ENCODE peak calls at places on chromosomes 11 and 22, in ten cellular contexts. V is stomach; A is effector memory CD4-positive, alpha-beta T cell; P is left ventricle myocardium inferior; F is MM.1S; B is psoas muscle; W is NT2/D1; Q is right lobe of liver; J is BE2C; C is Karpas-422. Z is an unnamed sample. For H3K4me1, the result is how much of the 10 kb centered on the place peaks cover.

GRCh38 chr22:26066534-26066933 is 102.7 kb upstream of the SEZ6L start:
- DNase-seq in V (no peak), A (no peak), P (no peak), F (no peak), B (no peak), W (peak), Q (no peak), J (no peak), C (no peak), Z (no peak)

GRCh38 chr11:45803981-45804805 is 756 bp upstream of the SLC35C1 start:
- DNase-seq in V (peak), A (peak), P (peak), F (peak), B (peak), W (peak), Q (peak), J (peak), C (peak), Z (peak)

GRCh38 chr11:68798221-68798813 is 43.4 kb downstream of the CPT1A start:
- DNase-seq in V (no peak), A (peak), P (no peak), F (no peak), B (no peak), W (peak), Q (no peak), J (peak), C (peak), Z (peak)

GRCh38 chr11:70872950-70873735 is 379.2 kb downstream of the SHANK2 start:
- DNase-seq in V (no peak), A (no peak), P (no peak), F (no peak), B (no peak), W (peak), Q (no peak), J (no peak), C (no peak), Z (no peak)

GRCh38 chr22:45683248-45683647 is 11.6 kb downstream of the ATXN10 start:
- DNase-seq in V (no peak), A (no peak), P (no peak), F (no peak), B (no peak), W (no peak), Q (no peak), J (no peak), C (peak), Z (no peak)

GRCh38 chr22:37498289-37498909 is 12.2 kb upstream of the MFNG start:
- DNase-seq in V (peak), A (peak), P (no peak), F (peak), B (no peak), W (peak), Q (no peak), J (peak), C (peak), Z (no peak)

GRCh38 chr11:117620131-117620530 is 176.9 kb downstream of the DSCAML1 start:
- DNase-seq in V (no peak), A (no peak), P (no peak), F (no peak), B (no peak), W (no peak), Q (no peak), J (no peak), C (no peak), Z (no peak)

GRCh38 chr11:7600205-7600775 is 73.0 kb downstream of the CYB5R2 start:
- DNase-seq in V (peak), A (no peak), P (no peak), F (no peak), B (peak), W (no peak), Q (peak), J (peak), C (no peak), Z (peak)

GRCh38 chr11:94925422-94926270 is 47.7 kb downstream of the CWC15 start:
- DNase-seq in V (no peak), A (no peak), P (no peak), F (no peak), B (no peak), W (no peak), Q (no peak), J (no peak), C (no peak), Z (no peak)

GRCh38 chr11:11972148-11972547 is 36.3 kb downstream of the DKK3 start:
- DNase-seq in V (peak), A (no peak), P (peak), F (no peak), B (no peak), W (no peak), Q (no peak), J (peak), C (no peak), Z (peak)

GRCh38 chr22:49951001-49951677 is 9.4 kb upstream of the PIM3 start:
- DNase-seq in V (peak), A (no peak), P (no peak), F (no peak), B (no peak), W (no peak), Q (no peak), J (no peak), C (no peak), Z (peak)
- H3K4me1 ChIP-seq in V (half or more), A (under half), P (half or more), F (under half), B (under half), W (under half), Q (under half), J (under half), C (under half), Z (under half)

GRCh38 chr11:125901872-125902271 is 1.1 kb downstream of the PUS3 start:
- DNase-seq in V (no peak), A (no peak), P (no peak), F (no peak), B (no peak), W (no peak), Q (no peak), J (no peak), C (no peak), Z (no peak)
- H3K4me3 ChIP-seq in V (no peak), A (no peak), P (peak), F (no peak), B (peak), W (no peak), Q (peak), J (peak), C (peak), Z (no peak)

GRCh38 chr11:34342008-34342533 is 15.7 kb downstream of the ABTB2 start:
- DNase-seq in V (no peak), A (no peak), P (peak), F (no peak), B (peak), W (no peak), Q (no peak), J (no peak), C (no peak), Z (no peak)
- H3K4me1 ChIP-seq in V (under half), A (under half), P (half or more), F (under half), B (half or more), W (under half), Q (under half), J (under half), C (under half), Z (under half)

DNA sequence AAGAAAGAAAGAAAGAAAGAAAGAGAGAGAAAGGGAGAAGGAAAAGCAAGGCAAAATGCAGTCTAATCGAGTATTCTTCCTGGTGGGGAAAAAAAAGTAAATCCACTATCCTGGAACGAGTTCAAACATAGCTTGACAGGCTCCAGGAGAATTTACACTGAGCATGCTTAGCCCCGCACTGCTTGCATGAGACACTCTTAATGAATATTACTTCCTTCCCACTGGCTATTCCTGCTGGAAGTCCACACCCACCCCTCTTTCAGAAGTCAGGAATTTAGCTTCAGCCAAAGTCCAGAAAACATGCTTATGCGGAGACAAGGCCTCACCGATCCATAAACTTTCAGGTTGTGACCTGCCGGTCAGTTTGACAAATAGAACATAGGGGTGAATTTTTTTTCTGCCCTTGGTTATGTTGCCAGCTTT is 251.8 kb upstream of the BLID start:
- DNase-seq in V (no peak), A (no peak), P (no peak), F (no peak), B (no peak), W (no peak), Q (peak), J (no peak), C (no peak), Z (no peak)
- H3K4me3 ChIP-seq in V (no peak), A (no peak), P (peak), F (no peak), B (no peak), W (no peak), Q (peak), J (no peak), C (no peak), Z (no peak)

DNA sequence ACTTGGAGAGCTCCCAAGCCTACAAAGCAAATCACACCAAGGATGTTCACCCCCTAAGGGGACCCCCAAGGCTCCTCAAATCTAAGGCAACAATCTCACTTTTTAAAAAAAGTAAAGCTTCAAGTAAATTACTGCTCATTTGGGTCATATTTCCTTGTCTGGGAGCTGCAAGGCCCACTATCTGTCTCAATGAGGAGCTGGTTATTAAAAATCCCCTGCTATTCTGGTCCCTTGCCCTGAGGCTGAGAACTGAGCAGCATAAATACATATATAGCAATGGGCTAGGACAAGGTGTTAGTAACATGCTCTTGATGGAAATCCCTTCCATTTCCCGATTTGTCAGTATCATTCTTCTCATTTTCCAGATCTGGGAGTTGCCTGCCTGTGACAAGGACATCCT is 119.3 kb downstream of the ETS1 start:
- DNase-seq in V (no peak), A (no peak), P (no peak), F (peak), B (no peak), W (no peak), Q (no peak), J (no peak), C (no peak), Z (no peak)
- H3K4me1 ChIP-seq in V (half or more), A (half or more), P (half or more), F (half or more), B (under half), W (under half), Q (under half), J (under half), C (half or more), Z (under half)

DNA sequence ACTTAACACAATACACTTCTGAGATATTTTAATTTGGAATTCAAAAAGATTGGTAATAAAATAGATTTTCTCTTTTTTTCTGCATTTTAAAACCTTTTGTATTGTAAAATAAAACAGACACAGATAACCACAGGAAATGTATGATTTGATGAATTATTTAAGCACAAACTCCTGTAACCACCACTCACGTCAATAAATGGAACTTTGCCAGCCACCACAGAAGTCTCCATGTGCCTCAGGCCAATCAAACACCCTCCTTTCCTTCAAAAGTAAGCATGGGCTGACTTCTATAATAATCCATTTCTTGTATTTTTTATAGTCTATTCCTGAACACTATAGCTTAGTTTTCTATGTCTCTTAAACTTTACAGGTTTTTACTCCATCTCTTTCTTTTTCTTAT is 721.7 kb downstream of the DLG2 start:
- DNase-seq in V (no peak), A (no peak), P (no peak), F (no peak), B (no peak), W (no peak), Q (no peak), J (no peak), C (no peak), Z (no peak)
- H3K4me3 ChIP-seq in V (no peak), A (no peak), P (no peak), F (no peak), B (no peak), W (no peak), Q (no peak), J (no peak), C (no peak), Z (no peak)

Z was measured in lung.